ENCODE peak calls at places on chromosome 9, in four cellular contexts. F, U, M and K are unnamed samples.

GRCh38 chr9:105309531-105309931 is 65.1 kb downstream of the SLC44A1 start:
- DNase-seq in F (no peak), U (no peak), M (no peak), K (no peak)

GRCh38 chr9:107176701-107177100 is 106.4 kb upstream of the RAD23B start:
- DNase-seq in F (no peak), U (no peak), M (no peak), K (peak)

GRCh38 chr9:132973713-132974112 is 4.8 kb upstream of the GFI1B start:
- DNase-seq in F (no peak), U (no peak), M (peak), K (no peak)

GRCh38 chr9:3956081-3956701 is 343.7 kb downstream of the GLIS3 start:
- DNase-seq in F (no peak), U (no peak), M (no peak), K (no peak)

GRCh38 chr9:130447193-130447816 is 2.5 kb downstream of the ASS1 start:
- DNase-seq in F (no peak), U (no peak), M (no peak), K (no peak)

GRCh38 chr9:95504053-95504963 is 12.5 kb downstream of the PTCH1 start:
- DNase-seq in F (peak), U (no peak), M (peak), K (no peak)

GRCh38 chr9:83535736-83536135 is 2.5 kb downstream of the FRMD3 start:
- DNase-seq in F (no peak), U (no peak), M (no peak), K (no peak)

GRCh38 chr9:76215066-76215465 is 179.2 kb downstream of the RFK start:
- DNase-seq in F (no peak), U (peak), M (peak), K (peak)

GRCh38 chr9:14170973-14171596 is 142.9 kb downstream of the NFIB start:
- DNase-seq in F (no peak), U (peak), M (no peak), K (no peak)

GRCh38 chr9:91883503-91883902 is 66.5 kb downstream of the ROR2 start:
- DNase-seq in F (no peak), U (no peak), M (no peak), K (no peak)

GRCh38 chr9:126690431-126691051 is 76.8 kb downstream of the LMX1B start:
- DNase-seq in F (peak), U (no peak), M (no peak), K (peak)

GRCh38 chr9:76690575-76691370 is 73.5 kb upstream of the PCA3 start:
- DNase-seq in F (no peak), U (no peak), M (no peak), K (no peak)

GRCh38 chr9:136536051-136536720 is 9.7 kb downstream of the NOTCH1 start:
- DNase-seq in F (peak), U (no peak), M (no peak), K (no peak)

GRCh38 chr9:79224672-79225433 is 346.9 kb upstream of the TLE4 start:
- DNase-seq in F (no peak), U (peak), M (peak), K (no peak)

GRCh38 chr9:101711330-101711941 is 27.0 kb downstream of the GRIN3A start:
- DNase-seq in F (peak), U (no peak), M (peak), K (peak)

GRCh38 chr9:99947395-99947794 is 40.9 kb downstream of the STX17 start:
- DNase-seq in F (peak), U (no peak), M (no peak), K (no peak)

GRCh38 chr9:93185261-93186150 is 1.6 kb downstream of the WNK2 start:
- DNase-seq in F (no peak), U (no peak), M (no peak), K (no peak)

GRCh38 chr9:133225171-133226011 is 16.3 kb upstream of the OBP2B start:
- DNase-seq in F (no peak), U (no peak), M (no peak), K (no peak)

GRCh38 chr9:113738898-113739604 is 137.1 kb upstream of the ZNF618 start:
- DNase-seq in F (no peak), U (no peak), M (no peak), K (no peak)

GRCh38 chr9:36293171-36293570 is 34.9 kb upstream of the GNE start:
- DNase-seq in F (no peak), U (no peak), M (no peak), K (no peak)

GRCh38 chr9:36900136-36900855 is 133.8 kb downstream of the PAX5 start:
- DNase-seq in F (no peak), U (no peak), M (no peak), K (no peak)

GRCh38 chr9:72661401-72662135 is 140.2 kb downstream of the TMC1 start:
- DNase-seq in F (no peak), U (peak), M (peak), K (no peak)

GRCh38 chr9:16501726-16502125 is 368.7 kb downstream of the BNC2 start:
- DNase-seq in F (no peak), U (peak), M (no peak), K (no peak)

GRCh38 chr9:35852876-35853865 is 17.0 kb downstream of the OR13J1 start:
- DNase-seq in F (no peak), U (no peak), M (no peak), K (no peak)

GRCh38 chr9:110029422-110029814 is 178.5 kb downstream of the C9orf152 start:
- DNase-seq in F (peak), U (peak), M (peak), K (no peak)

GRCh38 chr9:129242191-129242953 is 64.3 kb upstream of the IER5L start:
- DNase-seq in F (no peak), U (no peak), M (no peak), K (peak)

GRCh38 chr9:5843450-5844249 is 10.7 kb upstream of the ERMP1 start:
- DNase-seq in F (no peak), U (peak), M (no peak), K (no peak)

GRCh38 chr9:26650325-26650724 is 242.3 kb downstream of the CAAP1 start:
- DNase-seq in F (no peak), U (no peak), M (no peak), K (no peak)

GRCh38 chr9:115118471-115119156 is 657 bp upstream of the TNC start:
- DNase-seq in F (peak), U (peak), M (peak), K (no peak)

GRCh38 chr9:118094387-118094786 is 390.2 kb downstream of the TLR4 start:
- DNase-seq in F (no peak), U (no peak), M (no peak), K (no peak)

GRCh38 chr9:124632077-124632621 is 125.0 kb upstream of the NR5A1 start:
- DNase-seq in F (no peak), U (peak), M (no peak), K (no peak)

GRCh38 chr9:70535546-70536323 is 121.3 kb upstream of the KLF9 start:
- DNase-seq in F (no peak), U (no peak), M (no peak), K (no peak)